ENCODE peak calls at places on chromosomes 12 and 14, in seven cellular contexts. T is heart left ventricle, Q is fibroblast of lung, I is lower lobe of right lung, P is thoracic aorta, O is upper lobe of right lung, N is neural progenitor cell. Y is an unnamed sample.

GRCh38 chr12:68871899-68872298 is 61.1 kb downstream of the CPM start:
- DNase-seq in T (no peak), Q (no peak), I (no peak), P (no peak), O (no peak), N (peak; percentile 33), Y (no peak)

GRCh38 chr14:20631023-20631820 is 10.3 kb downstream of the OR6S1 start:
- DNase-seq in T (no peak), Q (peak; percentile 53), I (no peak), P (no peak), O (no peak), N (peak; percentile 70), Y (no peak)

GRCh38 chr12:12172106-12172511 is 94.7 kb downstream of the LRP6 start:
- DNase-seq in T (no peak), Q (peak; percentile 70), I (no peak), P (no peak), O (no peak), N (no peak), Y (no peak)

GRCh38 chr14:53894456-53894855 is 62.2 kb downstream of the BMP4 start:
- DNase-seq in T (no peak), Q (peak; percentile 81), I (no peak), P (no peak), O (no peak), N (no peak), Y (no peak)

GRCh38 chr14:36217732-36218131 is 41.2 kb upstream of the PTCSC3 start:
- DNase-seq in T (no peak), Q (peak; percentile 60), I (peak; percentile 55), P (no peak), O (peak; percentile 78), N (no peak), Y (no peak)

GRCh38 chr12:52992699-52993557 is 13.3 kb upstream of the EIF4B start:
- DNase-seq in T (no peak), Q (peak; percentile 69), I (no peak), P (no peak), O (no peak), N (no peak), Y (no peak)

GRCh38 chr12:32437095-32437515 is 37.7 kb downstream of the FGD4 start:
- DNase-seq in T (no peak), Q (peak; percentile 96), I (no peak), P (no peak), O (no peak), N (no peak), Y (no peak)

GRCh38 chr12:1760566-1761382 is 59.6 kb upstream of the LRTM2 start:
- DNase-seq in T (no peak), Q (peak; percentile 45), I (no peak), P (no peak), O (no peak), N (no peak), Y (no peak)

GRCh38 chr14:50059773-50060629 is 56.4 kb downstream of the VCPKMT start:
- DNase-seq in T (no peak), Q (no peak), I (no peak), P (no peak), O (peak; percentile 48), N (no peak), Y (no peak)

GRCh38 chr14:91264151-91265150 is 19.9 kb upstream of the GPR68 start:
- DNase-seq in T (no peak), Q (no peak), I (peak; percentile 60), P (no peak), O (peak; percentile 75), N (peak; percentile 40), Y (peak; percentile 35)

GRCh38 chr12:34126239-34126641 is 103.9 kb downstream of the ALG10 start:
- DNase-seq in T (no peak), Q (no peak), I (no peak), P (no peak), O (no peak), N (no peak), Y (no peak)

GRCh38 chr12:105164068-105164467 is 56.5 kb downstream of the WASHC4 start:
- DNase-seq in T (no peak), Q (peak; percentile 39), I (no peak), P (no peak), O (no peak), N (no peak), Y (no peak)

GRCh38 chr12:71686658-71687025 is 760 bp downstream of the TMEM19 start:
- DNase-seq in T (no peak), Q (no peak), I (no peak), P (no peak), O (no peak), N (no peak), Y (no peak)

GRCh38 chr12:7142057-7142644 is 12.0 kb downstream of the CLSTN3 start:
- DNase-seq in T (no peak), Q (peak; percentile 11), I (peak; percentile 66), P (no peak), O (peak; percentile 79), N (peak; percentile 70), Y (no peak)

GRCh38 chr14:34324363-34324795 is 137.7 kb downstream of the SPTSSA start:
- DNase-seq in T (no peak), Q (peak; percentile 23), I (no peak), P (no peak), O (no peak), N (peak; percentile 75), Y (no peak)

GRCh38 chr12:563250-563781 is 99.9 kb downstream of the NINJ2 start:
- DNase-seq in T (no peak), Q (peak; percentile 81), I (no peak), P (no peak), O (no peak), N (no peak), Y (no peak)

GRCh38 chr12:70637286-70637685 is at the start of gene PTPRB:
- DNase-seq in T (no peak), Q (no peak), I (no peak), P (no peak), O (no peak), N (no peak), Y (no peak)

DNA sequence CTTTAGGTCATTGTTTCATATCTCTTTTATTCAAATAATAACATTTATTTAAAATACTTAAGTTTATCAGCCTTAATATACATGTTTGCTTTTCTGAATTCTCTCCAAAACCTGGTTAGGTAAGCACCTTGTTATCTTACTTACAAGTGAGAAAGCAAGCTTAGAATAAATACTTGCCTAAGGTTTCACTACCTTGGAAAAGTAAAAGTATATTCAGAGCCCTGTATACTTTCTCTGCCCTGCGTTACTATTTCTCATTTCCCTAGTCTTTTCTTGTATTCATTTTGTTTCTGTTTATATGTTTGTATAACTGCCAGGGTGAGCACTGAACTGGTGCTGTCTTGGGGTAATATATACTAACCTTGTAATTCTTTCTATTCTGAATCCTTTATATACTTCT is 21.5 kb downstream of the METAP2 start:
- DNase-seq in T (no peak), Q (no peak), I (no peak), P (no peak), O (no peak), N (no peak), Y (no peak)
- H3K36me3 ChIP-seq in T (peaks cover 88% of the 10 kb centered on the region), Q (no peaks in the 10 kb centered on the region), I (peaks cover 94% of the 10 kb centered on the region), P (peaks cover 32% of the 10 kb centered on the region), O (peaks cover 83% of the 10 kb centered on the region), N (peaks cover 21% of the 10 kb centered on the region), Y (peaks cover 73% of the 10 kb centered on the region)

GRCh38 chr12:99505805-99506204 is 141.7 kb upstream of the GARIN6 start:
- DNase-seq in T (no peak), Q (peak; percentile 74), I (no peak), P (no peak), O (no peak), N (no peak), Y (no peak)
- TF ChIP-seq CTCF in T (no peak), Q (no peak), I (no peak), P (no peak), O (no peak), N (no peak), Y (no peak)

DNA sequence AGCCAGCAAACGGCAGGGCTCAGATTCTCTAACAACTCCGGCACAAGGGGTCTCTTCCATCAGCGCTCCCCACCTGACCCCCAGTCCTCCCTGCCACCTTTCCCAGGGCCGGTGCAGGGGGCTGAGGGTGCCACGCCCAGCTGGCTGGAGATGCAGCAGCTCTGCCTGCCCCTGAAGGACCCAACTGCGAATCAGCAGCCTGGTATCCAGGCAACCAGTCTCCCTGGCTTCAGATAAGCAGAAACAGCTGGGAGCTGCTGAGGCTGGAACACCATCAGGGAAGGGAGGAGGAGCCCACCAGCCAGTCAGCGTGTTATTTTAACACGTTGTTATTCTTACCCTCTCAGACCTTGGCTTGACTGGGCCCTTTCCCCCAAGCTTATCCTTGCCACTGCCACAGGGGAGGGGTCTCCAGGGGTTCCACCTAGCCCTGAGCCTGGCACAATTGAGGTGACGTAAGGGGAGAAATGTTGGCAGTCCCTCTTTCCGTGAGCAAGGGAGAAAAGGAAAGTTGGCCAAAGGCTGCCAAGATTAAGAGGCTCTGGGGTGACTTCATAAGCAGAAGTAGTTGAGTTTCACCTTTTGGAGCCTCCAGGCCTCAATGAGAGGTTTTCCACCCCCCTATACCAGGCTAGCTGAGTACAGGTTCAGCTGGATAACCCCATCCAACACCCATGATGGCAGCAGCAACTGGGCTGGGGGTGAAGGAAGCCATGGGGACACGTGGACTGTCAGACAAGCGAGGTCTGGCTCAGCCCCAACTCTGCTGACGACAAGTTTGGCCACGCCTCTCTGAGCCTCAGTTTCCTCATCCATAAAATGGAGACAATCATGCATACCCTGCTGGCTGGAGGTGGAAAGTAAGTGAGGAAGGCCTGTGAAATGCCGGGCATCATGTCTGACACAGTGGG is 91.1 kb downstream of the IRF2BPL start:
- DNase-seq in T (peak; percentile 69), Q (peak; percentile 91), I (no peak), P (no peak), O (no peak), N (peak; percentile 78), Y (peak; percentile 73)
- H3K27ac ChIP-seq in T (peak overlapping the region; percentile 38), Q (peak overlapping the region; percentile 55), I (no peak overlapping the region), P (peak overlapping the region; percentile 32), O (no peak overlapping the region), N (no peak overlapping the region), Y (peak overlapping the region; percentile 62)

DNA sequence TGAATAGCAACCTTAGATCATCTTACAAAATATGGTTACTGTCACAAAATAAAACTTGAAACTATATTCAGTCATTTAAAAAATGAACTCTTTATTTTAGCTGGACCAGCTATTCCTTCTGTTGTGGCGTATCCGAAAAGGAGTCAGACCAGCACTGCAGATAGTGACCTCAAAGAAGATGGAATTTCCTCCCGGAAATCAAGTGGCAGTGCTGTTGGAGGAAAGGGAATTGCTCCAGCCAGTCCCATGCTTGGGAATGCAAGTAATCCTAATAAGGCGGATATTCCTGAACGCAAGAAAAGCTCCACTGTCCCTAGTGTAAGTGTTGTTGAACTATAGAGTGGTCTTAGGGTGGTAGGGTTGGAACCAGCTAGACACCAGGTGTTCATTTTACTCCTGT is 47.7 kb downstream of the CKB start:
- DNase-seq in T (no peak), Q (no peak), I (no peak), P (no peak), O (no peak), N (no peak), Y (no peak)
- H3K36me3 ChIP-seq in T (peaks cover 99% of the 10 kb centered on the region), Q (peaks cover 9% of the 10 kb centered on the region), I (peaks cover 96% of the 10 kb centered on the region), P (peaks cover 53% of the 10 kb centered on the region), O (peaks cover 99% of the 10 kb centered on the region), N (peaks cover 6% of the 10 kb centered on the region), Y (peaks cover 98% of the 10 kb centered on the region)

Y was measured in left ventricle myocardium inferior.